ENCODE peak calls at places on chromosomes 7 and 10, in seven cellular contexts. One of them, this sample, is unnamed.

GRCh38 chr7:65509368-65510186 is 135.9 kb downstream of the ZNF92 start:
- DNase-seq in SK-N-SH: peak
- DNase-seq in GM12878: no peak
- DNase-seq in HepG2: no peak
- DNase-seq in HCT116: no peak
- DNase-seq in K562: no peak
- DNase-seq in H1: peak
- DNase-seq in this sample: no peak

GRCh38 chr10:29948971-29949370 is 110.4 kb downstream of the JCAD start:
- DNase-seq in HepG2: no peak
- DNase-seq in K562: no peak
- DNase-seq in SK-N-SH: no peak
- DNase-seq in GM12878: no peak
- DNase-seq in HCT116: no peak
- DNase-seq in H1: no peak
- DNase-seq in this sample: no peak

GRCh38 chr7:91892821-91893340 is 12.4 kb upstream of the MTERF1 start:
- DNase-seq in HCT116: peak
- DNase-seq in H1: no peak
- DNase-seq in HepG2: no peak
- DNase-seq in SK-N-SH: no peak
- DNase-seq in K562: no peak
- DNase-seq in GM12878: no peak
- DNase-seq in this sample: no peak

GRCh38 chr10:117536862-117537435 is 5.6 kb upstream of the EMX2 start:
- DNase-seq in H1: peak
- DNase-seq in K562: no peak
- DNase-seq in HCT116: no peak
- DNase-seq in GM12878: no peak
- DNase-seq in HepG2: no peak
- DNase-seq in SK-N-SH: no peak
- DNase-seq in this sample: no peak

GRCh38 chr10:53023411-53023810 is 250.8 kb upstream of the MBL2 start:
- DNase-seq in GM12878: no peak
- DNase-seq in K562: no peak
- DNase-seq in SK-N-SH: no peak
- DNase-seq in HCT116: no peak
- DNase-seq in HepG2: no peak
- DNase-seq in H1: no peak
- DNase-seq in this sample: no peak

GRCh38 chr7:63233881-63234280 is 764.8 kb upstream of the ZNF722 start:
- DNase-seq in SK-N-SH: no peak
- DNase-seq in GM12878: no peak
- DNase-seq in HCT116: no peak
- DNase-seq in H1: no peak
- DNase-seq in HepG2: no peak
- DNase-seq in K562: no peak
- DNase-seq in this sample: no peak

GRCh38 chr7:107934991-107935770 is 44.2 kb downstream of the DLD start:
- DNase-seq in K562: no peak
- DNase-seq in SK-N-SH: no peak
- DNase-seq in HepG2: no peak
- DNase-seq in GM12878: no peak
- DNase-seq in HCT116: no peak
- DNase-seq in H1: no peak
- DNase-seq in this sample: no peak

GRCh38 chr7:107785926-107786325 is 17.1 kb downstream of the SLC26A3 start:
- DNase-seq in GM12878: no peak
- DNase-seq in SK-N-SH: no peak
- DNase-seq in HepG2: no peak
- DNase-seq in H1: no peak
- DNase-seq in HCT116: no peak
- DNase-seq in K562: no peak
- DNase-seq in this sample: no peak

GRCh38 chr7:45930967-45931366 is 9.9 kb upstream of the IGFBP3 start:
- DNase-seq in SK-N-SH: no peak
- DNase-seq in HCT116: no peak
- DNase-seq in HepG2: no peak
- DNase-seq in K562: no peak
- DNase-seq in H1: no peak
- DNase-seq in GM12878: no peak
- DNase-seq in this sample: no peak

GRCh38 chr7:158602905-158603772 is 15.5 kb upstream of the PTPRN2 start:
- DNase-seq in K562: no peak
- DNase-seq in HCT116: no peak
- DNase-seq in HepG2: no peak
- DNase-seq in GM12878: peak
- DNase-seq in SK-N-SH: no peak
- DNase-seq in H1: no peak
- DNase-seq in this sample: no peak

GRCh38 chr7:115914951-115915350 is 115.6 kb downstream of the TFEC start:
- DNase-seq in SK-N-SH: no peak
- DNase-seq in HCT116: no peak
- DNase-seq in HepG2: no peak
- DNase-seq in GM12878: no peak
- DNase-seq in K562: no peak
- DNase-seq in H1: no peak
- DNase-seq in this sample: no peak

GRCh38 chr7:100577103-100577502 is 3.4 kb upstream of the SAP25 start:
- DNase-seq in SK-N-SH: peak
- DNase-seq in GM12878: no peak
- DNase-seq in K562: no peak
- DNase-seq in HepG2: no peak
- DNase-seq in HCT116: no peak
- DNase-seq in H1: no peak
- DNase-seq in this sample: no peak

GRCh38 chr7:11604505-11604904 is 227.5 kb downstream of the THSD7A start:
- DNase-seq in K562: no peak
- DNase-seq in SK-N-SH: no peak
- DNase-seq in GM12878: no peak
- DNase-seq in HepG2: no peak
- DNase-seq in H1: no peak
- DNase-seq in HCT116: no peak
- DNase-seq in this sample: no peak

GRCh38 chr7:17244786-17245185 is 53.7 kb upstream of the AHR start:
- DNase-seq in HepG2: no peak
- DNase-seq in HCT116: no peak
- DNase-seq in K562: no peak
- DNase-seq in GM12878: no peak
- DNase-seq in SK-N-SH: no peak
- DNase-seq in H1: no peak
- DNase-seq in this sample: no peak

GRCh38 chr7:8433477-8434289 is at the start of gene NXPH1:
- DNase-seq in HCT116: no peak
- DNase-seq in SK-N-SH: peak
- DNase-seq in HepG2: peak
- DNase-seq in H1: peak
- DNase-seq in K562: peak
- DNase-seq in GM12878: no peak
- DNase-seq in this sample: peak

GRCh38 chr7:51108134-51108533 is 208.5 kb downstream of the COBL start:
- DNase-seq in SK-N-SH: no peak
- DNase-seq in HCT116: no peak
- DNase-seq in K562: no peak
- DNase-seq in HepG2: no peak
- DNase-seq in H1: peak
- DNase-seq in GM12878: no peak
- DNase-seq in this sample: no peak

GRCh38 chr10:113035724-113036312 is 85.8 kb downstream of the TCF7L2 start:
- DNase-seq in HCT116: no peak
- DNase-seq in SK-N-SH: no peak
- DNase-seq in H1: no peak
- DNase-seq in GM12878: no peak
- DNase-seq in HepG2: peak
- DNase-seq in K562: no peak
- DNase-seq in this sample: peak

GRCh38 chr10:103640436-103641181 is 147.1 kb downstream of the NEURL1 start:
- DNase-seq in GM12878: no peak
- DNase-seq in K562: no peak
- DNase-seq in SK-N-SH: no peak
- DNase-seq in HCT116: no peak
- DNase-seq in H1: no peak
- DNase-seq in HepG2: no peak
- DNase-seq in this sample: no peak

GRCh38 chr7:140501941-140502340 is 22.6 kb upstream of the MKRN1 start:
- DNase-seq in K562: no peak
- DNase-seq in GM12878: no peak
- DNase-seq in HepG2: no peak
- DNase-seq in HCT116: no peak
- DNase-seq in H1: no peak
- DNase-seq in SK-N-SH: no peak
- DNase-seq in this sample: no peak

GRCh38 chr7:140512317-140513000 is 33.2 kb upstream of the MKRN1 start:
- DNase-seq in HepG2: peak
- DNase-seq in K562: peak
- DNase-seq in H1: no peak
- DNase-seq in HCT116: peak
- DNase-seq in GM12878: no peak
- DNase-seq in SK-N-SH: peak
- DNase-seq in this sample: peak

GRCh38 chr7:140509789-140510188 is 30.5 kb upstream of the MKRN1 start:
- DNase-seq in H1: no peak
- DNase-seq in K562: no peak
- DNase-seq in HepG2: no peak
- DNase-seq in SK-N-SH: no peak
- DNase-seq in GM12878: no peak
- DNase-seq in HCT116: no peak
- DNase-seq in this sample: no peak

DNA sequence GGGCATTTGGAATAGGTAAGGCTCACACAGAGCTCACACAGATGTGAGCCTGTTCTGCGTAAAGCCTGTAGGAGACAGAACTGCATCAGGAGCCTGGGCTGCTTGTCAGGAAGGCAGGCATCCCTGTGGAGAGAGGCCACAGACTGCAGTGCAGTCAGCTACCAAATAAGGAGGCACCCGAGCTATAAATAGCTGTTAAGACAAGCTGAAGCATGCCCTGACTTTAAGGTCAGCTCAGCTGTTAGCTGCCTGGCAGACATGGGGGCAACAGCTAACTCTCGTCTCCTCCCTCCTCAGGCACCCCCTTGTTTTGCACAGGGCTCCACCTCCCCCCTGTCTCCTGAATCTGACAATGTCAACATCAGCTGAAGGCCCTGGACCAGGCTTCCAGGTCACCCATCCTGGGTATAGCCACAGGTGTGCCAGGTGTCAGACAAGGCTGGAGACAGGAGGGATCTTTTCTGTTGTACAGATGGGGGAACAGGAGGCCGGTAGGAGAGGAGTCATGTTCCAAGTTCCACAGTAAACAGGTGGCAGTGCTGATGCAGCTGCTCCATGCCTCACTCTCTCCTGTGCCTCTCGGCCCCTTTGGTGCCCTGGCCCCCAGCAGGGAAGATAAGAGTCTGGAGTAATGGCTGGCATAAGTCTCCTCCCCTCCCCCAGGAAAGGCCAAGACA is 27.6 kb upstream of the MKRN1 start:
- DNase-seq in K562: peak
- DNase-seq in H1: peak
- DNase-seq in GM12878: no peak
- DNase-seq in HepG2: no peak
- DNase-seq in HCT116: no peak
- DNase-seq in SK-N-SH: no peak
- DNase-seq in this sample: no peak
- TF ChIP-seq JUND in K562: no peak
- TF ChIP-seq JUND in H1: no peak
- TF ChIP-seq JUND in GM12878: no peak
- TF ChIP-seq JUND in HepG2: no peak
- TF ChIP-seq JUND in HCT116: no peak
- TF ChIP-seq JUND in SK-N-SH: no peak
- TF ChIP-seq JUND in this sample: no peak

DNA sequence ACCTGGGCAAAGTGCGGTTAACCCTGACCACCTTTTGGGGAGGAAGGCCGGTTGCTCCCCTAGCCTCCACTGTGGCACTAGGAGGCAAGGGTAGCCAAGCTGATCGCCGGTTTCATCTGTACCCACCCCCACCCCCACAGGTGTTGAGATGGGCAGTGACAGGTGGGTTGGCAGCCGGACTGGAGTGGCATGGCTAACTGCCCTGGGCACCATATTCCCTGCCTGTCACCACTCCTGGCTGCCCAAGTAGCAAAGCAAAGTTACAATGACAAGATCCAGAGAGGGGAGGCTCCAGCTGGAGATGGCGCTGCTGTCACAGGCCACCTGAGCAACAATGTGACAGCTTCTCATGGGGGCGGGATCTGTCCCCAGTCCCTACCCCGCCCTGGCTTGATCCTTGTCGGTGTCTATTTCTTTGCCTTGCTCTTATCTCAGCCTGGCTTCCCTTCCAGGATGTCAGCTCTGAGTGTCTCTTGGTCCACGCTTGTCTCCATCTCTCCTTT is 27.0 kb upstream of the BMS1 start:
- DNase-seq in SK-N-SH: no peak
- DNase-seq in GM12878: no peak
- DNase-seq in HepG2: no peak
- DNase-seq in HCT116: no peak
- DNase-seq in H1: no peak
- DNase-seq in K562: peak
- DNase-seq in this sample: peak
- TF ChIP-seq JUND in SK-N-SH: no peak
- TF ChIP-seq JUND in GM12878: no peak
- TF ChIP-seq JUND in HepG2: no peak
- TF ChIP-seq JUND in HCT116: no peak
- TF ChIP-seq JUND in H1: no peak
- TF ChIP-seq JUND in K562: no peak
- TF ChIP-seq JUND in this sample: no peak

GRCh38 chr10:63666836-63667383 is 145.7 kb downstream of the REEP3 start:
- DNase-seq in HepG2: no peak
- DNase-seq in H1: no peak
- DNase-seq in HCT116: no peak
- DNase-seq in K562: no peak
- DNase-seq in SK-N-SH: no peak
- DNase-seq in GM12878: peak
- DNase-seq in this sample: no peak

GRCh38 chr10:63668081-63668480 is 146.9 kb downstream of the REEP3 start:
- DNase-seq in SK-N-SH: no peak
- DNase-seq in HCT116: no peak
- DNase-seq in GM12878: no peak
- DNase-seq in HepG2: no peak
- DNase-seq in K562: no peak
- DNase-seq in H1: no peak
- DNase-seq in this sample: no peak

GRCh38 chr10:63667596-63667995 is 146.4 kb downstream of the REEP3 start:
- DNase-seq in HCT116: no peak
- DNase-seq in HepG2: no peak
- DNase-seq in GM12878: no peak
- DNase-seq in SK-N-SH: no peak
- DNase-seq in H1: no peak
- DNase-seq in K562: no peak
- DNase-seq in this sample: no peak

GRCh38 chr10:63665765-63666164 is 144.6 kb downstream of the REEP3 start:
- DNase-seq in HCT116: no peak
- DNase-seq in SK-N-SH: no peak
- DNase-seq in HepG2: no peak
- DNase-seq in K562: no peak
- DNase-seq in GM12878: no peak
- DNase-seq in H1: no peak
- DNase-seq in this sample: no peak

GRCh38 chr10:63664341-63664885 is 143.2 kb downstream of the REEP3 start:
- DNase-seq in HCT116: no peak
- DNase-seq in K562: peak
- DNase-seq in H1: no peak
- DNase-seq in HepG2: no peak
- DNase-seq in SK-N-SH: no peak
- DNase-seq in GM12878: no peak
- DNase-seq in this sample: no peak
- TF ChIP-seq JUND in HCT116: no peak
- TF ChIP-seq JUND in K562: no peak
- TF ChIP-seq JUND in H1: no peak
- TF ChIP-seq JUND in HepG2: no peak
- TF ChIP-seq JUND in SK-N-SH: no peak
- TF ChIP-seq JUND in GM12878: no peak
- TF ChIP-seq JUND in this sample: no peak

GRCh38 chr7:27169658-27170493 is 4.2 kb downstream of the HOXA10 start:
- DNase-seq in H1: no peak
- DNase-seq in SK-N-SH: no peak
- DNase-seq in K562: no peak
- DNase-seq in HepG2: no peak
- DNase-seq in HCT116: no peak
- DNase-seq in GM12878: no peak
- DNase-seq in this sample: no peak
- TF ChIP-seq JUND in H1: no peak
- TF ChIP-seq JUND in SK-N-SH: no peak
- TF ChIP-seq JUND in K562: no peak
- TF ChIP-seq JUND in HepG2: no peak
- TF ChIP-seq JUND in HCT116: no peak
- TF ChIP-seq JUND in GM12878: no peak
- TF ChIP-seq JUND in this sample: no peak